ENCODE peak calls at places on chromosomes 1 and 21, in four cellular contexts. G is MG63, K is brain microvascular endothelial cell, C is lower leg skin. E is an unnamed sample.

GRCh38 chr1:246280551-246280950 is 226.5 kb downstream of the SMYD3 start:
- DNase-seq in K (peak), G (no peak), C (no peak), E (no peak)

GRCh38 chr1:64243757-64244080 is 40.3 kb downstream of the UBE2U start:
- DNase-seq in K (no peak), G (no peak), C (no peak), E (no peak)

GRCh38 chr1:115666702-115667101 is 24.9 kb downstream of the VANGL1 start:
- DNase-seq in G (no peak), C (no peak), K (no peak), E (no peak)

GRCh38 chr21:16794944-16795343 is 717.9 kb upstream of the CXADR start:
- DNase-seq in G (peak), C (peak), K (peak), E (no peak)

GRCh38 chr21:45020629-45021427 is 53.6 kb upstream of the ADARB1 start:
- DNase-seq in G (no peak), C (no peak), K (peak), E (no peak)

GRCh38 chr1:205339717-205340116 is 17.0 kb downstream of the KLHDC8A start:
- DNase-seq in K (peak), C (no peak), G (no peak), E (no peak)

GRCh38 chr1:38817958-38818705 is 41.4 kb downstream of the RRAGC start:
- DNase-seq in K (no peak), C (no peak), G (peak), E (no peak)

GRCh38 chr1:200282497-200283122 is 127.2 kb downstream of the ZNF281 start:
- DNase-seq in G (no peak), C (no peak), K (no peak), E (no peak)

GRCh38 chr1:30414086-30414850 is 309.1 kb downstream of the MATN1 start:
- DNase-seq in C (peak), G (no peak), K (no peak), E (no peak)

GRCh38 chr1:107863342-107863741 is 101.6 kb downstream of the VAV3 start:
- DNase-seq in K (no peak), G (no peak), C (no peak), E (no peak)

GRCh38 chr1:107865627-107866026 is 99.4 kb downstream of the VAV3 start:
- DNase-seq in C (no peak), K (no peak), G (no peak), E (peak)

GRCh38 chr1:107858323-107858722 is 106.7 kb downstream of the VAV3 start:
- DNase-seq in C (no peak), G (no peak), K (no peak), E (no peak)

GRCh38 chr1:107866870-107867269 is 98.1 kb downstream of the VAV3 start:
- DNase-seq in G (no peak), K (no peak), C (no peak), E (no peak)

DNA sequence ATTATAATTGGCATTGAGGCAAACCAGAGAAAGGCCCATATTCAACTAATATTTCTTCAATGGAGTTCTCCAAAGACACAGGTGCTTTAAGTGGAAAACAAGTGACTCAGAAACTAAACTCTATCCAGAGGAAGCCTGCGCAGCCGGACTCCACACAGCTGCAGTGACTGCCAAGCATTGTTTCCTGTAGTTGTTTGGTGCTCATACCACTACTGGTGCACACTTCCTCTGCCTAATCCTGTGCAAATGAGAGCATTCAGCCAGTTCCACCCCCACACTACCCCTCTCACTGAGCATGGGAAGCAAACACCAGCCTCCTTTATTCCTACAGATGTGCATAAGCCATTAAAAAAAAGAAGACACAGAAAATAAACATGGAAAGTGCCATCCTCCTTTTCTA is 102.9 kb downstream of the VAV3 start:
- DNase-seq in C (no peak), G (no peak), K (no peak), E (peak)
- H3K4me3 ChIP-seq in C (no peak), G (no peak), K (no peak), E (peak)

GRCh38 chr1:94061513-94062443 is 59.2 kb downstream of the ABCA4 start:
- DNase-seq in K (peak), G (peak), C (peak), E (peak)
- H3K4me3 ChIP-seq in K (no peak), G (no peak), C (no peak), E (no peak)

DNA sequence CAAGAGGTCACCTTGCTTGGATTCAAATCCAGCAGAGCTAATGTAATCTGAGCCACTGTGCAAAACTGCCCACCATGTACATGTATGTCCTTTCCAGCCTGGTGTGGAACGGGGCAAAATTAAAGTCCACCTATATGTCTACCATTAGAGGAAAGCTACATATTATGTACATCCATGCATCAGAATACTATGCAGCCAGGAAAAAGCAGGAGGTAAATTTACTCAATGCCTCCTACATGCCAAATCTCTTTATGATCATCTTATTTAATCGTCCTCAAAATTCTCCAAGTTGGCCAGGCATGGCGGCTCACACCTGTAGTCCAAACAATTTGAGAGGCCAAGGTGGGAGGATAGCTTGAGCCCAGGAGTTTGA is 6.3 kb upstream of the ZNF683 start:
- DNase-seq in K (no peak), G (no peak), C (no peak), E (no peak)
- H3K4me3 ChIP-seq in K (no peak), G (no peak), C (no peak), E (no peak)

GRCh38 chr1:89808429-89809117 is 12.3 kb upstream of the LRRC8D start:
- DNase-seq in C (no peak), G (peak), K (no peak), E (no peak)
- H3K4me3 ChIP-seq in C (no peak), G (no peak), K (no peak), E (no peak)

E was measured in Jurkat, Clone E6-1.